ENCODE peak calls at places on chromosome 12, in nine cellular contexts. P is stimulated activated CD4-positive, alpha-beta T cell treated with anti-CD3 and anti-CD28 coated beads, Interleukin-15, amount 100 ng/mL, for 1 hour; J is CD4-positive, alpha-beta memory T cell; E is effector memory CD4-positive, alpha-beta T cell; L is activated naive CD8-positive, alpha-beta T cell treated with anti-CD3 and anti-CD28 coated beads, Interleukin-2, amount 10 ng/mL, durations not matched to agents 7 days and 5 days; Z is endodermal cell; V is T-helper 2 cell; Y is T-helper 17 cell; A is activated B cell treated with CpG ODN at 0.5 μM for 24 hours. Q is an unnamed sample.

GRCh38 chr12:131947482-131948027 is 2.2 kb upstream of the EP400 start:
- DNase-seq in P (no peak), J (no peak), E (no peak), L (peak; percentile 28), Z (peak; percentile 66), V (no peak), Y (no peak), A (no peak), Q (no peak)

GRCh38 chr12:1350055-1350933 is 244.1 kb downstream of the FBXL14 start:
- DNase-seq in P (no peak), J (no peak), E (no peak), L (no peak), Z (no peak), V (no peak), Y (no peak), A (no peak), Q (no peak)

GRCh38 chr12:68538722-68539614 is 71.7 kb upstream of the RAP1B start:
- DNase-seq in P (no peak), J (peak; percentile 72), E (peak; percentile 35), L (peak; percentile 51), Z (peak; percentile 84), V (no peak), Y (no peak), A (no peak), Q (peak; percentile 80)

GRCh38 chr12:23795494-23795893 is 154.0 kb downstream of the SOX5 start:
- DNase-seq in P (no peak), J (no peak), E (no peak), L (no peak), Z (no peak), V (no peak), Y (no peak), A (no peak), Q (no peak)

GRCh38 chr12:108129017-108129812 is at the start of gene WSCD2:
- DNase-seq in P (no peak), J (no peak), E (no peak), L (peak; percentile 34), Z (peak; percentile 99), V (no peak), Y (no peak), A (peak; percentile 39), Q (no peak)

GRCh38 chr12:24111101-24111500 is 161.6 kb upstream of the SOX5 start:
- DNase-seq in P (no peak), J (no peak), E (no peak), L (no peak), Z (no peak), V (no peak), Y (no peak), A (no peak), Q (no peak)

GRCh38 chr12:131611416-131612091 is 99.3 kb upstream of the SFSWAP start:
- DNase-seq in P (no peak), J (no peak), E (no peak), L (no peak), Z (no peak), V (no peak), Y (no peak), A (no peak), Q (no peak)

GRCh38 chr12:100279612-100280244 is 12.8 kb downstream of the SCYL2 start:
- DNase-seq in P (no peak), J (no peak), E (no peak), L (no peak), Z (no peak), V (no peak), Y (no peak), A (no peak), Q (no peak)

GRCh38 chr12:17016116-17016864 is 410.3 kb upstream of the LMO3 start:
- DNase-seq in P (no peak), J (no peak), E (no peak), L (no peak), Z (no peak), V (no peak), Y (no peak), A (no peak), Q (no peak)

Q was measured in DND-41.